ENCODE peak calls at places on chromosomes 7 and 10, in eight cellular contexts. U is gastrocnemius medialis; J is CD4-positive, alpha-beta T cell; K is left lung; P is cardiac muscle cell; Q is HCT116; M is RWPE2; C is pancreas. Z is an unnamed sample. For H3K27me3, the result is how much of the 10 kb centered on the place peaks cover.

GRCh38 chr10:15141136-15142067 is 27.1 kb downstream of the NMT2 start:
- DNase-seq in U (no peak), J (no peak), K (no peak), P (no peak), Q (no peak), M (no peak), C (no peak), Z (no peak)

GRCh38 chr7:85104432-85105205 is 82.2 kb downstream of the SEMA3D start:
- DNase-seq in U (no peak), J (no peak), K (no peak), P (peak), Q (peak), M (no peak), C (no peak), Z (no peak)

GRCh38 chr7:121279060-121279620 is 49.7 kb upstream of the WNT16 start:
- DNase-seq in U (no peak), J (no peak), K (no peak), P (no peak), Q (no peak), M (no peak), C (no peak), Z (no peak)

GRCh38 chr10:115566867-115567266 is 473.7 kb downstream of the ATRNL1 start:
- DNase-seq in U (no peak), J (no peak), K (no peak), P (no peak), Q (no peak), M (no peak), C (no peak), Z (no peak)

GRCh38 chr7:28474267-28474618 is 61.9 kb downstream of the CREB5 start:
- DNase-seq in U (no peak), J (no peak), K (no peak), P (no peak), Q (no peak), M (no peak), C (no peak), Z (peak)

GRCh38 chr10:51685768-51686167 is 13.6 kb downstream of the CSTF2T start:
- DNase-seq in U (no peak), J (no peak), K (no peak), P (peak), Q (no peak), M (no peak), C (no peak), Z (no peak)

GRCh38 chr7:2796358-2797352 is 47.5 kb downstream of the GNA12 start:
- DNase-seq in U (peak), J (no peak), K (no peak), P (peak), Q (no peak), M (no peak), C (no peak), Z (peak)

GRCh38 chr7:128739048-128739962 is at the start of gene CALU:
- DNase-seq in U (peak), J (peak), K (peak), P (peak), Q (peak), M (peak), C (peak), Z (peak)

GRCh38 chr10:72503241-72503640 is 122.6 kb downstream of the MICU1 start:
- DNase-seq in U (no peak), J (no peak), K (no peak), P (peak), Q (no peak), M (no peak), C (no peak), Z (no peak)

GRCh38 chr10:59337254-59337653 is 25.1 kb downstream of the FAM13C start:
- DNase-seq in U (peak), J (no peak), K (no peak), P (peak), Q (no peak), M (no peak), C (peak), Z (peak)

GRCh38 chr7:28955723-28956607 is 2.2 kb downstream of the TRIL start:
- DNase-seq in U (peak), J (no peak), K (peak), P (peak), Q (no peak), M (peak), C (peak), Z (peak)

GRCh38 chr7:7922684-7923385 is 45.8 kb upstream of the GLCCI1 start:
- DNase-seq in U (no peak), J (no peak), K (no peak), P (no peak), Q (no peak), M (no peak), C (no peak), Z (no peak)

GRCh38 chr10:53476650-53477312 is 704.2 kb upstream of the MBL2 start:
- DNase-seq in U (no peak), J (no peak), K (no peak), P (no peak), Q (no peak), M (no peak), C (no peak), Z (no peak)

GRCh38 chr7:114026486-114027089 is 107.8 kb upstream of the PPP1R3A start:
- DNase-seq in U (no peak), J (no peak), K (no peak), P (peak), Q (peak), M (no peak), C (no peak), Z (no peak)

GRCh38 chr7:150515248-150515647 is 576 bp downstream of the GIMAP7 start:
- DNase-seq in U (no peak), J (no peak), K (no peak), P (no peak), Q (no peak), M (no peak), C (no peak), Z (no peak)

GRCh38 chr10:108166401-108166800 is 1001.9 kb upstream of the SORCS1 start:
- DNase-seq in U (no peak), J (no peak), K (no peak), P (no peak), Q (no peak), M (no peak), C (no peak), Z (no peak)

GRCh38 chr10:19576576-19576975 is 239.7 kb upstream of the PLXDC2 start:
- DNase-seq in U (no peak), J (no peak), K (no peak), P (peak), Q (no peak), M (no peak), C (no peak), Z (no peak)

GRCh38 chr7:3408814-3409595 is 108.0 kb downstream of the SDK1 start:
- DNase-seq in U (no peak), J (no peak), K (no peak), P (no peak), Q (no peak), M (no peak), C (no peak), Z (no peak)

GRCh38 chr10:113529575-113529974 is 23.3 kb upstream of the HABP2 start:
- DNase-seq in U (no peak), J (no peak), K (no peak), P (no peak), Q (no peak), M (no peak), C (no peak), Z (no peak)

GRCh38 chr10:120478401-120478800 is 21.4 kb downstream of the PLPP4 start:
- DNase-seq in U (no peak), J (no peak), K (no peak), P (no peak), Q (no peak), M (no peak), C (no peak), Z (no peak)

GRCh38 chr7:40714338-40715052 is 579.7 kb downstream of the SUGCT start:
- DNase-seq in U (no peak), J (no peak), K (no peak), P (no peak), Q (no peak), M (no peak), C (no peak), Z (no peak)
- H3K27ac ChIP-seq in U (no peak), J (no peak), K (no peak), P (no peak), Q (no peak), M (no peak), C (no peak), Z (no peak)

GRCh38 chr10:124449170-124450009 is 445 bp downstream of the NKX1-2 start:
- DNase-seq in U (no peak), J (no peak), K (no peak), P (no peak), Q (no peak), M (no peak), C (no peak), Z (no peak)

GRCh38 chr10:124451227-124451807 is 1.5 kb upstream of the NKX1-2 start:
- DNase-seq in U (no peak), J (no peak), K (no peak), P (no peak), Q (no peak), M (no peak), C (no peak), Z (no peak)

GRCh38 chr10:124448696-124449169 is 1.1 kb downstream of the NKX1-2 start:
- DNase-seq in U (no peak), J (no peak), K (no peak), P (no peak), Q (no peak), M (no peak), C (no peak), Z (no peak)

GRCh38 chr10:124450783-124451057 is 885 bp upstream of the NKX1-2 start:
- DNase-seq in U (no peak), J (no peak), K (no peak), P (no peak), Q (no peak), M (no peak), C (no peak), Z (no peak)

GRCh38 chr10:124450010-124450782 is at the start of gene NKX1-2:
- DNase-seq in U (no peak), J (no peak), K (no peak), P (no peak), Q (peak), M (no peak), C (no peak), Z (no peak)
- H3K27me3 ChIP-seq in U (half or more), J (half or more), K (half or more), P (half or more), Q (under half), M (under half), C (under half), Z (under half)

DNA sequence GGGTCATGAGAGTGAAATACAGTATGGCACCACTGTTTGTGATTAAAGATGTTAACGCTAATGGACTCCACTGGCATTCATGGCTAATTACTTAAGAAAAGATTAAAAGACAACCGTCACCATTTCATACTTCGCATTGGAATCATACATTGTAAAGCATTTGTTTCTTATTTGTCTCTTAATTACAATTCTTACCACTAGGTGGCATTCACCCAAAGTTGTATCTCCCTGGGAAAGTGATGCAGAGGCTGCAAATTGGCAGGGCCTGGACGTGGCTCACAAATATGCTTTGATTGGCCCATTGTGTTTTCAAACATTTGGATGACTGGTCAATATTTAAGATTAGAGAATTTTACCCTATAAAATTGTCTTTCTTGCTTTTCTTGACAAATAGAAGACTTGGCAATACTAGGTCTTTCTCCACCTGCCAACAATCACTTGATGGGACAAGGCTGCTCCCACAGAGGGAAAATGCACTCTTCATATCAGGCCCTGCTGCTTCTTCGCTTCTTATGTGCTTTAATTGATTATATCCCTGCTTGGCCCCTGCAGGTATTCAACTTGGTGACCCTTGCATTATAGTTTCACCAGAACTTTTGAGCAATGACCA is 72.1 kb upstream of the STARD3NL start:
- DNase-seq in U (no peak), J (no peak), K (no peak), P (peak), Q (peak), M (no peak), C (no peak), Z (no peak)
- TF ChIP-seq CTCF in U (peak), J (peak), K (peak), P (peak), Q (peak), M (peak), C (peak), Z (peak)

GRCh38 chr10:107043461-107043860 is 121.0 kb downstream of the SORCS1 start:
- DNase-seq in U (no peak), J (no peak), K (no peak), P (no peak), Q (no peak), M (no peak), C (no peak), Z (no peak)
- H3K27ac ChIP-seq in U (no peak), J (no peak), K (no peak), P (no peak), Q (no peak), M (no peak), C (no peak), Z (no peak)

GRCh38 chr10:112289373-112290053 is 6.3 kb downstream of the TECTB start:
- DNase-seq in U (no peak), J (no peak), K (no peak), P (no peak), Q (no peak), M (no peak), C (no peak), Z (no peak)
- H3K27me3 ChIP-seq in U (under half), J (under half), K (under half), P (under half), Q (under half), M (under half), C (under half), Z (under half)

GRCh38 chr7:877312-878232 is 1.2 kb downstream of the GET4 start:
- DNase-seq in U (no peak), J (no peak), K (peak), P (no peak), Q (no peak), M (peak), C (peak), Z (no peak)
- TF ChIP-seq CTCF in U (no peak), J (no peak), K (no peak), P (no peak), Q (no peak), M (no peak), C (no peak), Z (no peak)

GRCh38 chr10:10914129-10914528 is 103.5 kb upstream of the CELF2 start:
- DNase-seq in U (peak), J (no peak), K (no peak), P (peak), Q (no peak), M (no peak), C (no peak), Z (no peak)

GRCh38 chr10:10911035-10911434 is 106.6 kb upstream of the CELF2 start:
- DNase-seq in U (no peak), J (no peak), K (peak), P (no peak), Q (no peak), M (no peak), C (no peak), Z (no peak)

GRCh38 chr10:10915215-10915614 is 102.5 kb upstream of the CELF2 start:
- DNase-seq in U (no peak), J (no peak), K (no peak), P (no peak), Q (no peak), M (no peak), C (no peak), Z (no peak)

GRCh38 chr10:10911471-10911921 is 106.2 kb upstream of the CELF2 start:
- DNase-seq in U (peak), J (no peak), K (peak), P (peak), Q (no peak), M (peak), C (peak), Z (peak)

GRCh38 chr10:10910634-10911033 is 107.0 kb upstream of the CELF2 start:
- DNase-seq in U (no peak), J (no peak), K (no peak), P (no peak), Q (no peak), M (no peak), C (no peak), Z (no peak)
- H3K27ac ChIP-seq in U (no peak), J (no peak), K (no peak), P (peak), Q (no peak), M (peak), C (no peak), Z (peak)

GRCh38 chr7:157459966-157460365 is 123.2 kb downstream of the DNAJB6 start:
- DNase-seq in U (peak), J (no peak), K (peak), P (no peak), Q (no peak), M (peak), C (no peak), Z (no peak)
- H3K27me3 ChIP-seq in U (under half), J (under half), K (under half), P (under half), Q (under half), M (under half), C (under half), Z (under half)

Z was measured in uterus.